ENCODE peak calls at places on chromosomes 11 and 22, in seven cellular contexts. W, X, J, B, Y, A and Q are unnamed samples.

GRCh38 chr22:27715078-27715477 is 86.5 kb downstream of the MN1 start:
- DNase-seq in Y (no peak), X (no peak), W (no peak), B (no peak), A (no peak), J (no peak), Q (no peak)

GRCh38 chr11:96964661-96965060 is 574.8 kb downstream of the JRKL start:
- DNase-seq in W (no peak), B (no peak), J (no peak), X (no peak), A (peak; percentile 1), Y (no peak), Q (no peak)

GRCh38 chr11:113864410-113864809 is 11.0 kb downstream of the USP28 start:
- DNase-seq in A (no peak), J (no peak), B (no peak), Y (no peak), X (no peak), W (no peak), Q (no peak)

GRCh38 chr11:27456140-27456801 is 16.3 kb downstream of the LGR4 start:
- DNase-seq in B (no peak), Y (no peak), W (no peak), A (peak; percentile 55), X (no peak), J (peak; percentile 80), Q (no peak)

GRCh38 chr11:35208795-35209194 is 69.8 kb downstream of the CD44 start:
- DNase-seq in J (no peak), Y (no peak), W (no peak), B (no peak), A (no peak), X (no peak), Q (no peak)

GRCh38 chr22:24486501-24486921 is 8.6 kb upstream of the UPB1 start:
- DNase-seq in A (peak; percentile 44), Y (no peak), B (no peak), W (peak; percentile 53), X (no peak), J (peak; percentile 91), Q (no peak)

GRCh38 chr22:27993774-27994350 is 74.8 kb upstream of the PITPNB start:
- DNase-seq in B (no peak), W (no peak), Y (no peak), A (no peak), J (no peak), X (no peak), Q (peak; percentile 15)

GRCh38 chr11:76839326-76839725 is 21.4 kb upstream of the ACER3 start:
- DNase-seq in B (no peak), A (no peak), W (no peak), Y (no peak), X (no peak), J (no peak), Q (peak; percentile 71)

GRCh38 chr11:112318661-112319060 is 58.0 kb upstream of the PLET1 start:
- DNase-seq in W (peak; percentile 14), Y (no peak), B (no peak), J (peak; percentile 9), A (no peak), X (no peak), Q (no peak)

GRCh38 chr11:62315416-62315815 is 16.5 kb upstream of the SCGB1D4 start:
- DNase-seq in X (no peak), J (no peak), Y (no peak), B (no peak), W (no peak), A (no peak), Q (no peak)

DNA sequence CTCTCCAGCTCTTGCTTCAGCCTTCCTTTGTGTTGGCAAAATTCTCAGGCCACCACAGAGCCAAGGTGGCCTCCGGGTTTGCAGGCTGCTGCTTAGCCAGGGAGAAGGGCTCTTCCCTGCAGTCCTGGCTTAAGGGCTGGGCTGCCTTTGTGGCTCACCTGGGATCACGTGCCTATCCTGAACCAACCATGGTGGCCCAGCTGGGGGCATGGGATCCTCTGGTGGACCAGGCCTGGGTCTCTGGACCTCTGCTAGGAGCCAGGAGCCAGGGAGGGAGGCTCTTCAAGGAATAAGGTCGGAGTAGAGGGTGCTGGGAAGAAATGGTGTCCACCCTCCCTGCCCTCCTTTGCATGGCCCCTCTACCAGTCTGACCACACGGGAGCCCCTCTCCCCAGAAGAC is 43.9 kb downstream of the CACNA1I start:
- DNase-seq in A (no peak), W (no peak), X (no peak), B (no peak), J (no peak), Y (no peak), Q (no peak)
- H3K9me3 ChIP-seq in A (no peaks in the 10 kb centered on the region), W (no peaks in the 10 kb centered on the region), X (no peaks in the 10 kb centered on the region), B (no peaks in the 10 kb centered on the region), J (no peaks in the 10 kb centered on the region), Y (no peaks in the 10 kb centered on the region), Q (no peaks in the 10 kb centered on the region)

DNA sequence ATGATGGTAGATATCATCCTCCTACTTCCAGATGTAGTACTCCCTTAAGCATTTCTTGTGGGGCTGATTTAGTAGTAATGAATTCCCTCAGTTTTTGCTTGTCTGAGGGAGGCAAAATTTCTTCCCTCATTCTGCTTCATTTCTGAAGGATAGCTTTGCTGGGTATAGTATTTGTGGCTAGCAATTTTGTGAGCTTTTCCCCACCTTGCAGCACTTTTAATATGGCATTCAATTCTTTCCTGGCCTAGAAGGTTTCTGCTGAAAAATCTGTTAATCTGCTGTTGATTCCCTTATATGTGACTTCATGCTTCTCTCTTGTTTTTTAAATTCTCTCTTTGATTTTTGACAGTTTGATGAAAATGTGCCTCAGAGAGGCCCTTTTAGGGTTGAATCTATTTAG is 50.4 kb downstream of the KCNQ1OT1 start:
- DNase-seq in Y (no peak), B (no peak), J (no peak), A (no peak), X (no peak), W (no peak), Q (no peak)
- H3K9me3 ChIP-seq in Y (peaks cover 65% of the 10 kb centered on the region), B (no peaks in the 10 kb centered on the region), J (peaks cover 4% of the 10 kb centered on the region), A (peaks cover 100% of the 10 kb centered on the region), X (peaks cover 72% of the 10 kb centered on the region), W (peaks cover 3% of the 10 kb centered on the region), Q (peaks cover 93% of the 10 kb centered on the region)

GRCh38 chr22:49103314-49104052 is 724.2 kb downstream of the BRD1 start:
- DNase-seq in Y (no peak), J (no peak), W (no peak), X (peak; percentile 15), A (no peak), B (no peak), Q (no peak)
- H3K9me3 ChIP-seq in Y (no peaks in the 10 kb centered on the region), J (no peaks in the 10 kb centered on the region), W (peaks cover 2% of the 10 kb centered on the region), X (no peaks in the 10 kb centered on the region), A (no peaks in the 10 kb centered on the region), B (no peaks in the 10 kb centered on the region), Q (no peaks in the 10 kb centered on the region)

GRCh38 chr11:17371614-17372013 is 16.8 kb downstream of the KCNJ11 start:
- DNase-seq in X (no peak), Y (no peak), B (no peak), W (peak; percentile 67), J (peak; percentile 44), A (no peak), Q (no peak)

GRCh38 chr11:17366491-17366890 is 14.9 kb downstream of the NCR3LG1 start:
- DNase-seq in W (no peak), A (no peak), J (no peak), X (no peak), B (no peak), Y (no peak), Q (no peak)

GRCh38 chr11:17369685-17370243 is 18.2 kb downstream of the NCR3LG1 start:
- DNase-seq in X (no peak), Y (no peak), B (no peak), J (no peak), A (no peak), W (no peak), Q (no peak)

GRCh38 chr11:17369094-17369493 is 17.5 kb downstream of the NCR3LG1 start:
- DNase-seq in X (no peak), W (no peak), A (no peak), B (no peak), Y (no peak), J (no peak), Q (no peak)

DNA sequence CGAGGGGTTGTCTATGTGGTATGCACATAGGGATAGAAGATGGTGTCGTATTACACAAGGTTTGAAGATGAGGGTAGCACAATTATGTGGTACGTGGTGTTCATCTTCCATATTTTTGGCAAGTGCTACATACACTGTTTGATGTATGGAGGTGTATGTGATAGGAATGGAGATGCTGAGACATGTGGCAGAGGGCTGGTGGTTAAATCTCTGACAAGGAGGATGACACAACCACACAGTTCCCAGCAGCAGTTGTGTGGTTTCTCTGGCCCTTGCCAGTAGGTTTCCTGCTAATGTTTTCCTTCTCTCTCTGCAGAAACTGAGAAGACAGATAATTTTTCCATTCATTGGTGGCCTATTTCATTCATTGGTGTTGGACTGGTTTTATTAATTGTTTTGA is 17.0 kb downstream of the NCR3LG1 start:
- DNase-seq in J (no peak), Y (no peak), W (no peak), A (no peak), X (no peak), B (no peak), Q (no peak)
- H3K9me3 ChIP-seq in J (no peaks in the 10 kb centered on the region), Y (peaks cover 38% of the 10 kb centered on the region), W (peaks cover 9% of the 10 kb centered on the region), A (peaks cover 54% of the 10 kb centered on the region), X (peaks cover 55% of the 10 kb centered on the region), B (no peaks in the 10 kb centered on the region), Q (peaks cover 42% of the 10 kb centered on the region)

DNA sequence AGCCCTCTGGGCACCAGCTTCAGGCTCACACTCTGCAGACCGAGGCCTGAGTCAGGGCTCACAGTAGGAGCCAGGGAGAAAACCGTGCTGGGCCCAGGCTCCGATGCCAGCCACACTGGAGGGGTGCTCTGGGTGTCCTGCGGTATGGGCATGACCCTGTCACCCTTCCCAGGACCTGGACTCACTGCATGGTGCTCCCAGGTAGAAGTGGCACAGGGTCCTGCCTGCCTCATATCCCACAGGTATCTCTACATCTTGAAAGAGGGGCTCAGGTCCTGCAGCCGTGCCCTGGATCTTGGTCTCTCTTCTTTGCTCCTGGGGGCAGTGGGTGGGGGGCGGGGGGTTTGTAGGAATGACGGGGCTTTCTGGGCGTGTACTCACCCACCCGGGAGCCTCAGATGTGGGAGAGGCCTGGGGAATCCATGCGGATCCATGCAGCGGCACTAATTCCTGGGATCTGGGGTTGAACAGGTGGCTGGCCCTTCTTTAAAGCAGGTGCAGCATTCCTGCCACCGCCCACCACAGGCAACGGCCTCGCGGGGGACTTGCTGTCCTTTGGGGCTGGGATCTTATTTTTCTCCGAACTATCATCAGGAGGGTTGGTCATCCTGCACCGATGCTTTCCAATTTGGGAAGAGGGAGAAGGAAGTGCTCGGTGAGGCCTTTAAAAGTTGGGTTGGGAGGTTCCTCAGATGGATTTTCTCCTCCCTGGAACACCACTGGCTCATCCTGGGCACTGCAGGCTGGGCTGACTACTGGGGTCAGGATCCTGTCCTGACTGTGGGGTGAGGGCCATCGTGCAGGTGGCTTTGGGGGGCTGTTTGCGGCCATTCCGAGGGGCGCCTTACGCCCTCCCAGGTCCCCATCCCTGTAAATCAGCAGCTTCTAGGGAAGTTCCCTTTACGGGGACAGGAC is 886.4 kb downstream of the BRD1 start:
- DNase-seq in X (no peak), A (no peak), W (no peak), J (no peak), B (no peak), Y (no peak), Q (no peak)
- H3K9me3 ChIP-seq in X (peaks cover 4% of the 10 kb centered on the region), A (no peaks in the 10 kb centered on the region), W (no peaks in the 10 kb centered on the region), J (no peaks in the 10 kb centered on the region), B (no peaks in the 10 kb centered on the region), Y (no peaks in the 10 kb centered on the region), Q (no peaks in the 10 kb centered on the region)

GRCh38 chr22:47954107-47954506 is 1191.7 kb downstream of the TBC1D22A start:
- DNase-seq in A (no peak), B (no peak), Y (no peak), W (no peak), X (no peak), J (no peak), Q (no peak)
- H3K9me3 ChIP-seq in A (peaks cover 4% of the 10 kb centered on the region), B (no peaks in the 10 kb centered on the region), Y (peaks cover 3% of the 10 kb centered on the region), W (no peaks in the 10 kb centered on the region), X (peaks cover 8% of the 10 kb centered on the region), J (peaks cover 3% of the 10 kb centered on the region), Q (peaks cover 8% of the 10 kb centered on the region)